ENCODE peak calls at places on chromosomes 7 and 10, in seven cellular contexts. V, J, B, G, A, H and T are unnamed samples.

GRCh38 chr7:17488829-17489228 is 190.4 kb downstream of the AHR start:
- DNase-seq in V (no peak), J (no peak), B (no peak), G (no peak), A (no peak), H (no peak), T (no peak)

GRCh38 chr10:76998451-76998850 is 639.2 kb downstream of the KCNMA1 start:
- DNase-seq in V (no peak), J (no peak), B (no peak), G (no peak), A (no peak), H (no peak), T (no peak)

GRCh38 chr7:156735861-156736260 is 95.3 kb downstream of the RNF32 start:
- DNase-seq in V (no peak), J (no peak), B (no peak), G (no peak), A (no peak), H (no peak), T (no peak)

GRCh38 chr10:16779375-16779774 is 37.8 kb downstream of the RSU1 start:
- DNase-seq in V (no peak), J (peak; percentile 46), B (no peak), G (no peak), A (no peak), H (no peak), T (no peak)

GRCh38 chr10:70678757-70679489 is 6.6 kb downstream of the ADAMTS14 start:
- DNase-seq in V (no peak), J (no peak), B (no peak), G (no peak), A (no peak), H (no peak), T (no peak)

GRCh38 chr7:106365252-106366005 is 80.6 kb upstream of the NAMPT start:
- DNase-seq in V (no peak), J (no peak), B (peak; percentile 60), G (no peak), A (no peak), H (no peak), T (no peak)

GRCh38 chr7:93889261-93889660 is 1.3 kb downstream of the TFPI2 start:
- DNase-seq in V (no peak), J (no peak), B (no peak), G (no peak), A (no peak), H (no peak), T (no peak)

GRCh38 chr7:25777969-25778767 is 373.8 kb upstream of the NFE2L3 start:
- DNase-seq in V (no peak), J (no peak), B (no peak), G (no peak), A (no peak), H (no peak), T (peak; percentile 43)

GRCh38 chr7:33774762-33775523 is 130.4 kb upstream of the BMPER start:
- DNase-seq in V (no peak), J (peak; percentile 40), B (peak; percentile 44), G (peak; percentile 26), A (peak; percentile 32), H (peak; percentile 32), T (peak; percentile 43)

GRCh38 chr10:132248455-132249231 is 59.1 kb downstream of the STK32C start:
- DNase-seq in V (peak; percentile 75), J (peak; percentile 80), B (no peak), G (no peak), A (peak; percentile 60), H (peak; percentile 40), T (peak; percentile 75)

GRCh38 chr10:50552771-50553535 is 70.8 kb downstream of the SGMS1 start:
- DNase-seq in V (peak; percentile 27), J (peak; percentile 53), B (no peak), G (no peak), A (no peak), H (no peak), T (peak; percentile 30)

GRCh38 chr10:49649294-49649693 is 30.2 kb upstream of the C10orf53 start:
- DNase-seq in V (no peak), J (no peak), B (no peak), G (no peak), A (no peak), H (no peak), T (no peak)

GRCh38 chr10:5033061-5033770 is 29.6 kb upstream of the AKR1C2 start:
- DNase-seq in V (no peak), J (no peak), B (no peak), G (peak; percentile 42), A (no peak), H (no peak), T (no peak)

GRCh38 chr10:44961931-44962750 is 2.5 kb downstream of the RASSF4 start:
- DNase-seq in V (no peak), J (no peak), B (no peak), G (no peak), A (no peak), H (no peak), T (no peak)

GRCh38 chr10:14358886-14359573 is 28.3 kb upstream of the FRMD4A start:
- DNase-seq in V (no peak), J (no peak), B (no peak), G (no peak), A (no peak), H (no peak), T (no peak)

GRCh38 chr10:56823849-56824248 is 462.8 kb upstream of the ZWINT start:
- DNase-seq in V (peak; percentile 64), J (no peak), B (no peak), G (no peak), A (no peak), H (no peak), T (peak; percentile 18)

GRCh38 chr7:122887198-122887597 is 938 bp upstream of the CADPS2 start:
- DNase-seq in V (no peak), J (peak; percentile 85), B (peak; percentile 58), G (no peak), A (peak; percentile 77), H (peak; percentile 54), T (peak; percentile 88)
- H3K27ac ChIP-seq in V (no peak overlapping the region), J (peak overlapping the region; percentile 98), B (no peak overlapping the region), G (no peak overlapping the region), A (no peak overlapping the region), H (no peak overlapping the region), T (peak overlapping the region; percentile 88)

GRCh38 chr10:124250506-124250905 is 157.1 kb upstream of the CHST15 start:
- DNase-seq in V (no peak), J (no peak), B (no peak), G (no peak), A (no peak), H (no peak), T (no peak)

GRCh38 chr10:124249196-124249595 is 155.8 kb upstream of the CHST15 start:
- DNase-seq in V (no peak), J (no peak), B (no peak), G (no peak), A (no peak), H (no peak), T (no peak)

GRCh38 chr10:124248646-124249045 is 155.2 kb upstream of the CHST15 start:
- DNase-seq in V (peak; percentile 35), J (no peak), B (no peak), G (no peak), A (no peak), H (no peak), T (no peak)

GRCh38 chr10:124251317-124251716 is 157.9 kb upstream of the CHST15 start:
- DNase-seq in V (no peak), J (peak; percentile 81), B (no peak), G (no peak), A (no peak), H (no peak), T (no peak)

GRCh38 chr10:124249812-124250432 is 156.5 kb upstream of the CHST15 start:
- DNase-seq in V (peak; percentile 56), J (peak; percentile 45), B (no peak), G (no peak), A (no peak), H (no peak), T (no peak)
- TF ChIP-seq CTCF in V (peak; percentile 74), J (no peak), B (no peak), G (no peak), A (peak; percentile 27), H (no peak), T (no peak)

GRCh38 chr7:77276120-77276519 is 76.5 kb upstream of the FGL2 start:
- DNase-seq in V (no peak), J (no peak), B (no peak), G (peak; percentile 23), A (no peak), H (no peak), T (no peak)

GRCh38 chr7:77282897-77283296 is 83.3 kb upstream of the FGL2 start:
- DNase-seq in V (no peak), J (no peak), B (no peak), G (no peak), A (no peak), H (no peak), T (no peak)

GRCh38 chr7:77284005-77284404 is 84.4 kb upstream of the FGL2 start:
- DNase-seq in V (no peak), J (no peak), B (no peak), G (no peak), A (no peak), H (no peak), T (no peak)

GRCh38 chr7:77284633-77285032 is 85.0 kb upstream of the FGL2 start:
- DNase-seq in V (no peak), J (no peak), B (no peak), G (no peak), A (no peak), H (no peak), T (no peak)

GRCh38 chr7:77281780-77282478 is 82.3 kb upstream of the FGL2 start:
- DNase-seq in V (peak; percentile 16), J (peak; percentile 28), B (no peak), G (no peak), A (no peak), H (no peak), T (no peak)
- H3K27ac ChIP-seq in V (no peak overlapping the region), J (no peak overlapping the region), B (no peak overlapping the region), G (no peak overlapping the region), A (no peak overlapping the region), H (no peak overlapping the region), T (no peak overlapping the region)

GRCh38 chr10:6667679-6668270 is 87.7 kb upstream of the PRKCQ start:
- DNase-seq in V (peak; percentile 49), J (peak; percentile 45), B (no peak), G (no peak), A (peak; percentile 56), H (no peak), T (peak; percentile 45)
- TF ChIP-seq CTCF in V (peak; percentile 90), J (peak; percentile 37), B (no peak), G (peak; percentile 77), A (peak; percentile 74), H (peak; percentile 64), T (peak; percentile 11)

GRCh38 chr10:125006921-125007391 is 65.0 kb downstream of the ZRANB1 start:
- DNase-seq in V (no peak), J (peak; percentile 4), B (no peak), G (no peak), A (no peak), H (no peak), T (no peak)
- H3K27ac ChIP-seq in V (no peak overlapping the region), J (no peak overlapping the region), B (no peak overlapping the region), G (no peak overlapping the region), A (peak overlapping the region; percentile 48), H (peak overlapping the region; percentile 85), T (no peak overlapping the region)